ENCODE peak calls at places on chromosomes 2 and 18, in nine cellular contexts. One of them, this sample, is unnamed.

GRCh38 chr2:129192117-129192516 is 787.3 kb upstream of the RAB6C start:
- DNase-seq in stomach: no peak
- DNase-seq in BE2C: no peak
- DNase-seq in effector memory CD4-positive, alpha-beta T cell: no peak
- DNase-seq in heart left ventricle: no peak
- DNase-seq in AG10803: no peak
- DNase-seq in left ventricle myocardium inferior: no peak
- DNase-seq in tibial artery: no peak
- DNase-seq in AG04450: no peak
- DNase-seq in this sample: no peak

GRCh38 chr2:189673661-189674373 is 653 bp upstream of the ANKAR start:
- DNase-seq in stomach: no peak
- DNase-seq in AG04450: no peak
- DNase-seq in left ventricle myocardium inferior: no peak
- DNase-seq in heart left ventricle: no peak
- DNase-seq in tibial artery: no peak
- DNase-seq in BE2C: no peak
- DNase-seq in AG10803: no peak
- DNase-seq in effector memory CD4-positive, alpha-beta T cell: no peak
- DNase-seq in this sample: no peak

GRCh38 chr2:239824866-239825704 is 200.1 kb downstream of the NDUFA10 start:
- DNase-seq in AG04450: no peak
- DNase-seq in effector memory CD4-positive, alpha-beta T cell: no peak
- DNase-seq in BE2C: no peak
- DNase-seq in tibial artery: peak; percentile 48
- DNase-seq in AG10803: no peak
- DNase-seq in heart left ventricle: no peak
- DNase-seq in left ventricle myocardium inferior: peak; percentile 10
- DNase-seq in stomach: peak; percentile 16
- DNase-seq in this sample: no peak

GRCh38 chr2:218403810-218404209 is 4.1 kb downstream of the CTDSP1 start:
- DNase-seq in AG04450: no peak
- DNase-seq in heart left ventricle: no peak
- DNase-seq in stomach: no peak
- DNase-seq in left ventricle myocardium inferior: no peak
- DNase-seq in AG10803: no peak
- DNase-seq in tibial artery: no peak
- DNase-seq in BE2C: no peak
- DNase-seq in effector memory CD4-positive, alpha-beta T cell: no peak
- DNase-seq in this sample: no peak

GRCh38 chr18:59220164-59220783 is 316 bp downstream of the GRP start:
- DNase-seq in AG10803: no peak
- DNase-seq in effector memory CD4-positive, alpha-beta T cell: no peak
- DNase-seq in BE2C: peak; percentile 7
- DNase-seq in tibial artery: no peak
- DNase-seq in stomach: no peak
- DNase-seq in left ventricle myocardium inferior: no peak
- DNase-seq in AG04450: no peak
- DNase-seq in heart left ventricle: no peak
- DNase-seq in this sample: no peak

GRCh38 chr2:190781604-190782198 is 98.9 kb upstream of the GLS start:
- DNase-seq in left ventricle myocardium inferior: no peak
- DNase-seq in AG10803: peak; percentile 71
- DNase-seq in AG04450: peak; percentile 47
- DNase-seq in stomach: peak; percentile 35
- DNase-seq in BE2C: peak; percentile 62
- DNase-seq in heart left ventricle: no peak
- DNase-seq in effector memory CD4-positive, alpha-beta T cell: peak; percentile 8
- DNase-seq in tibial artery: no peak
- DNase-seq in this sample: peak; percentile 57

GRCh38 chr2:60852282-60852860 is 29.0 kb upstream of the REL start:
- DNase-seq in effector memory CD4-positive, alpha-beta T cell: no peak
- DNase-seq in BE2C: no peak
- DNase-seq in AG04450: no peak
- DNase-seq in AG10803: no peak
- DNase-seq in left ventricle myocardium inferior: no peak
- DNase-seq in heart left ventricle: peak; percentile 58
- DNase-seq in stomach: no peak
- DNase-seq in tibial artery: no peak
- DNase-seq in this sample: no peak

GRCh38 chr2:70145168-70145538 is 45.7 kb downstream of the C2orf42 start:
- DNase-seq in tibial artery: no peak
- DNase-seq in left ventricle myocardium inferior: no peak
- DNase-seq in stomach: no peak
- DNase-seq in heart left ventricle: no peak
- DNase-seq in BE2C: no peak
- DNase-seq in AG10803: no peak
- DNase-seq in effector memory CD4-positive, alpha-beta T cell: no peak
- DNase-seq in AG04450: no peak
- DNase-seq in this sample: no peak

GRCh38 chr2:170928036-170928823 is 823 bp upstream of the GORASP2 start:
- DNase-seq in BE2C: no peak
- DNase-seq in stomach: no peak
- DNase-seq in left ventricle myocardium inferior: no peak
- DNase-seq in AG10803: no peak
- DNase-seq in effector memory CD4-positive, alpha-beta T cell: no peak
- DNase-seq in heart left ventricle: no peak
- DNase-seq in tibial artery: no peak
- DNase-seq in AG04450: no peak
- DNase-seq in this sample: no peak

GRCh38 chr2:24122-24521 is 22.2 kb downstream of the FAM110C start:
- DNase-seq in BE2C: no peak
- DNase-seq in left ventricle myocardium inferior: no peak
- DNase-seq in heart left ventricle: no peak
- DNase-seq in effector memory CD4-positive, alpha-beta T cell: no peak
- DNase-seq in AG10803: no peak
- DNase-seq in AG04450: no peak
- DNase-seq in stomach: no peak
- DNase-seq in tibial artery: no peak
- DNase-seq in this sample: peak; percentile 33

GRCh38 chr2:54233832-54234649 is 22.0 kb downstream of the TSPYL6 start:
- DNase-seq in AG04450: no peak
- DNase-seq in heart left ventricle: no peak
- DNase-seq in BE2C: no peak
- DNase-seq in stomach: no peak
- DNase-seq in AG10803: no peak
- DNase-seq in left ventricle myocardium inferior: no peak
- DNase-seq in effector memory CD4-positive, alpha-beta T cell: no peak
- DNase-seq in tibial artery: no peak
- DNase-seq in this sample: no peak

GRCh38 chr2:29522951-29523669 is 398.3 kb downstream of the ALK start:
- DNase-seq in BE2C: no peak
- DNase-seq in effector memory CD4-positive, alpha-beta T cell: no peak
- DNase-seq in stomach: no peak
- DNase-seq in left ventricle myocardium inferior: no peak
- DNase-seq in tibial artery: no peak
- DNase-seq in heart left ventricle: no peak
- DNase-seq in AG04450: peak; percentile 58
- DNase-seq in AG10803: peak; percentile 29
- DNase-seq in this sample: no peak

GRCh38 chr2:126467367-126468054 is 188.4 kb upstream of the GYPC start:
- DNase-seq in BE2C: no peak
- DNase-seq in left ventricle myocardium inferior: no peak
- DNase-seq in AG10803: no peak
- DNase-seq in tibial artery: no peak
- DNase-seq in AG04450: no peak
- DNase-seq in effector memory CD4-positive, alpha-beta T cell: no peak
- DNase-seq in stomach: no peak
- DNase-seq in heart left ventricle: no peak
- DNase-seq in this sample: no peak

GRCh38 chr2:108621087-108621559 is 86.9 kb downstream of the LIMS1 start:
- DNase-seq in stomach: peak; percentile 71
- DNase-seq in BE2C: no peak
- DNase-seq in AG10803: no peak
- DNase-seq in effector memory CD4-positive, alpha-beta T cell: peak; percentile 64
- DNase-seq in left ventricle myocardium inferior: no peak
- DNase-seq in AG04450: no peak
- DNase-seq in tibial artery: no peak
- DNase-seq in heart left ventricle: no peak
- DNase-seq in this sample: peak; percentile 64

GRCh38 chr2:69272803-69273471 is 114.1 kb downstream of the GFPT1 start:
- DNase-seq in BE2C: no peak
- DNase-seq in effector memory CD4-positive, alpha-beta T cell: no peak
- DNase-seq in AG10803: no peak
- DNase-seq in tibial artery: no peak
- DNase-seq in stomach: no peak
- DNase-seq in AG04450: no peak
- DNase-seq in left ventricle myocardium inferior: no peak
- DNase-seq in heart left ventricle: no peak
- DNase-seq in this sample: peak; percentile 35

GRCh38 chr2:116980354-116980753 is 834.1 kb upstream of the DDX18 start:
- DNase-seq in BE2C: no peak
- DNase-seq in stomach: no peak
- DNase-seq in tibial artery: no peak
- DNase-seq in left ventricle myocardium inferior: no peak
- DNase-seq in AG10803: no peak
- DNase-seq in effector memory CD4-positive, alpha-beta T cell: no peak
- DNase-seq in heart left ventricle: no peak
- DNase-seq in AG04450: no peak
- DNase-seq in this sample: no peak

GRCh38 chr2:171785450-171785849 is 98.2 kb downstream of the DYNC1I2 start:
- DNase-seq in tibial artery: no peak
- DNase-seq in left ventricle myocardium inferior: no peak
- DNase-seq in stomach: no peak
- DNase-seq in AG04450: no peak
- DNase-seq in heart left ventricle: no peak
- DNase-seq in effector memory CD4-positive, alpha-beta T cell: no peak
- DNase-seq in AG10803: no peak
- DNase-seq in BE2C: no peak
- DNase-seq in this sample: no peak

GRCh38 chr18:30121397-30121796 is 921.1 kb downstream of the DSC3 start:
- DNase-seq in tibial artery: no peak
- DNase-seq in AG10803: no peak
- DNase-seq in effector memory CD4-positive, alpha-beta T cell: no peak
- DNase-seq in BE2C: no peak
- DNase-seq in left ventricle myocardium inferior: no peak
- DNase-seq in stomach: no peak
- DNase-seq in heart left ventricle: no peak
- DNase-seq in AG04450: no peak
- DNase-seq in this sample: no peak

GRCh38 chr2:231521443-231521842 is 8.8 kb downstream of the NMUR1 start:
- DNase-seq in BE2C: no peak
- DNase-seq in stomach: no peak
- DNase-seq in heart left ventricle: no peak
- DNase-seq in AG04450: no peak
- DNase-seq in left ventricle myocardium inferior: no peak
- DNase-seq in effector memory CD4-positive, alpha-beta T cell: no peak
- DNase-seq in tibial artery: peak; percentile 35
- DNase-seq in AG10803: no peak
- DNase-seq in this sample: no peak

GRCh38 chr2:238247002-238247822 is 7.4 kb upstream of the HES6 start:
- DNase-seq in AG04450: no peak
- DNase-seq in BE2C: no peak
- DNase-seq in effector memory CD4-positive, alpha-beta T cell: no peak
- DNase-seq in AG10803: peak; percentile 19
- DNase-seq in left ventricle myocardium inferior: no peak
- DNase-seq in tibial artery: no peak
- DNase-seq in heart left ventricle: no peak
- DNase-seq in stomach: no peak
- DNase-seq in this sample: no peak

GRCh38 chr2:229855116-229855515 is 66.7 kb downstream of the TRIP12 start:
- DNase-seq in AG04450: no peak
- DNase-seq in stomach: no peak
- DNase-seq in tibial artery: no peak
- DNase-seq in heart left ventricle: no peak
- DNase-seq in AG10803: no peak
- DNase-seq in left ventricle myocardium inferior: no peak
- DNase-seq in BE2C: no peak
- DNase-seq in effector memory CD4-positive, alpha-beta T cell: no peak
- DNase-seq in this sample: no peak

GRCh38 chr2:182616471-182617393 is 99.3 kb upstream of the DNAJC10 start:
- DNase-seq in AG04450: no peak
- DNase-seq in tibial artery: no peak
- DNase-seq in heart left ventricle: no peak
- DNase-seq in AG10803: peak; percentile 88
- DNase-seq in left ventricle myocardium inferior: no peak
- DNase-seq in stomach: no peak
- DNase-seq in BE2C: peak; percentile 7
- DNase-seq in effector memory CD4-positive, alpha-beta T cell: no peak
- DNase-seq in this sample: no peak

GRCh38 chr2:149183187-149183586 is 144.7 kb downstream of the LYPD6B start:
- DNase-seq in left ventricle myocardium inferior: no peak
- DNase-seq in BE2C: no peak
- DNase-seq in AG10803: no peak
- DNase-seq in stomach: no peak
- DNase-seq in tibial artery: no peak
- DNase-seq in heart left ventricle: no peak
- DNase-seq in effector memory CD4-positive, alpha-beta T cell: no peak
- DNase-seq in AG04450: no peak
- DNase-seq in this sample: no peak
- H3K4me3 ChIP-seq in left ventricle myocardium inferior: no peak overlapping the region
- H3K4me3 ChIP-seq in BE2C: no peak overlapping the region
- H3K4me3 ChIP-seq in AG10803: no peak overlapping the region
- H3K4me3 ChIP-seq in stomach: no peak overlapping the region
- H3K4me3 ChIP-seq in tibial artery: no peak overlapping the region
- H3K4me3 ChIP-seq in heart left ventricle: no peak overlapping the region
- H3K4me3 ChIP-seq in effector memory CD4-positive, alpha-beta T cell: no peak overlapping the region
- H3K4me3 ChIP-seq in AG04450: no peak overlapping the region
- H3K4me3 ChIP-seq in this sample: no peak overlapping the region

GRCh38 chr18:3525870-3526420 is 76.0 kb downstream of the TGIF1 start:
- DNase-seq in heart left ventricle: no peak
- DNase-seq in AG10803: no peak
- DNase-seq in left ventricle myocardium inferior: no peak
- DNase-seq in effector memory CD4-positive, alpha-beta T cell: peak; percentile 2
- DNase-seq in stomach: no peak
- DNase-seq in tibial artery: no peak
- DNase-seq in BE2C: no peak
- DNase-seq in AG04450: no peak
- DNase-seq in this sample: no peak
- H3K4me3 ChIP-seq in heart left ventricle: no peak overlapping the region
- H3K4me3 ChIP-seq in AG10803: no peak overlapping the region
- H3K4me3 ChIP-seq in left ventricle myocardium inferior: no peak overlapping the region
- H3K4me3 ChIP-seq in effector memory CD4-positive, alpha-beta T cell: peak overlapping the region; percentile 8
- H3K4me3 ChIP-seq in stomach: no peak overlapping the region
- H3K4me3 ChIP-seq in tibial artery: no peak overlapping the region
- H3K4me3 ChIP-seq in BE2C: no peak overlapping the region
- H3K4me3 ChIP-seq in AG04450: no peak overlapping the region
- H3K4me3 ChIP-seq in this sample: no peak overlapping the region

GRCh38 chr2:130251865-130252620 is 53.8 kb upstream of the TUBA3E start:
- DNase-seq in left ventricle myocardium inferior: no peak
- DNase-seq in heart left ventricle: no peak
- DNase-seq in BE2C: no peak
- DNase-seq in stomach: no peak
- DNase-seq in AG04450: no peak
- DNase-seq in tibial artery: no peak
- DNase-seq in AG10803: no peak
- DNase-seq in effector memory CD4-positive, alpha-beta T cell: no peak
- DNase-seq in this sample: peak; percentile 29
- H3K4me3 ChIP-seq in left ventricle myocardium inferior: peak overlapping the region; percentile 59
- H3K4me3 ChIP-seq in heart left ventricle: no peak overlapping the region
- H3K4me3 ChIP-seq in BE2C: no peak overlapping the region
- H3K4me3 ChIP-seq in stomach: no peak overlapping the region
- H3K4me3 ChIP-seq in AG04450: peak overlapping the region; percentile 1
- H3K4me3 ChIP-seq in tibial artery: no peak overlapping the region
- H3K4me3 ChIP-seq in AG10803: no peak overlapping the region
- H3K4me3 ChIP-seq in effector memory CD4-positive, alpha-beta T cell: no peak overlapping the region
- H3K4me3 ChIP-seq in this sample: no peak overlapping the region

DNA sequence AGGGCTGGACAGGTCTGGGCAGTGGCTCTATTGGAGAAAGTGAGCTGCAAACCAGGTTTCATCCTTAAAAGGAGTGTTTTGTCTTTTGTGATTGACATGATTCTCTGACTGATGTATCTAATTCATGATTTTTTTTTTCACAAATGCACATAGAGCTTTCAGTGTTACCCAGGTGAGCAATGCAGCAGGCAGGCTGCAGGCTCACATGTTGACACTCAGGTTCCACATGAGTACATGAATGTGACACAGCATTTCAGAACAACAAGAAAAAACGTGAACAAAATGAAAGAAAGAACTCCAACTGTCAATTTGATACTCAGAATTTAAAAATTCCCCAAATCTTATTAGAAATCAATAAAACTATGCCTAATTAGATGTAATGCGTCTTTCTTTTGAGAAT is 430.2 kb downstream of the LPIN1 start:
- DNase-seq in left ventricle myocardium inferior: no peak
- DNase-seq in AG04450: no peak
- DNase-seq in effector memory CD4-positive, alpha-beta T cell: no peak
- DNase-seq in heart left ventricle: no peak
- DNase-seq in stomach: no peak
- DNase-seq in AG10803: no peak
- DNase-seq in BE2C: peak; percentile 33
- DNase-seq in tibial artery: no peak
- DNase-seq in this sample: no peak
- H3K4me3 ChIP-seq in left ventricle myocardium inferior: no peak overlapping the region
- H3K4me3 ChIP-seq in AG04450: no peak overlapping the region
- H3K4me3 ChIP-seq in effector memory CD4-positive, alpha-beta T cell: no peak overlapping the region
- H3K4me3 ChIP-seq in heart left ventricle: no peak overlapping the region
- H3K4me3 ChIP-seq in stomach: no peak overlapping the region
- H3K4me3 ChIP-seq in AG10803: no peak overlapping the region
- H3K4me3 ChIP-seq in BE2C: peak overlapping the region; percentile 18
- H3K4me3 ChIP-seq in tibial artery: no peak overlapping the region
- H3K4me3 ChIP-seq in this sample: no peak overlapping the region

This sample was measured in body of pancreas.